ENCODE peak calls at places on chromosomes 2 and 18, in four cellular contexts. One of them, this sample, is unnamed.

GRCh38 chr2:54059504-54059903 is 55.9 kb upstream of the ACYP2 start:
- DNase-seq in tibial nerve: no peak
- DNase-seq in HCT116: no peak
- DNase-seq in uterus: no peak
- DNase-seq in this sample: no peak

GRCh38 chr2:128537646-128538045 is 219.0 kb upstream of the HS6ST1 start:
- DNase-seq in tibial nerve: no peak
- DNase-seq in HCT116: no peak
- DNase-seq in uterus: no peak
- DNase-seq in this sample: no peak

GRCh38 chr18:75858754-75859153 is 431.3 kb upstream of the SMIM21 start:
- DNase-seq in tibial nerve: no peak
- DNase-seq in HCT116: no peak
- DNase-seq in uterus: no peak
- DNase-seq in this sample: no peak

GRCh38 chr2:196059491-196059960 is 9.1 kb downstream of the DNAH7 start:
- DNase-seq in tibial nerve: no peak
- DNase-seq in HCT116: no peak
- DNase-seq in uterus: no peak
- DNase-seq in this sample: no peak

GRCh38 chr2:128115921-128116320 is 24.9 kb downstream of the UGGT1 start:
- DNase-seq in tibial nerve: no peak
- DNase-seq in HCT116: no peak
- DNase-seq in uterus: no peak
- DNase-seq in this sample: no peak

GRCh38 chr2:176502619-176503018 is 233.4 kb downstream of the MTX2 start:
- DNase-seq in tibial nerve: no peak
- DNase-seq in HCT116: no peak
- DNase-seq in uterus: no peak
- DNase-seq in this sample: no peak

GRCh38 chr2:65710779-65711295 is 278.4 kb upstream of the SPRED2 start:
- DNase-seq in tibial nerve: no peak
- DNase-seq in HCT116: peak
- DNase-seq in uterus: no peak
- DNase-seq in this sample: no peak

GRCh38 chr2:97645112-97645699 is 656 bp upstream of the COX5B start:
- DNase-seq in tibial nerve: no peak
- DNase-seq in HCT116: no peak
- DNase-seq in uterus: no peak
- DNase-seq in this sample: no peak

GRCh38 chr2:106323337-106324013 is 129.4 kb upstream of the UXS1 start:
- DNase-seq in tibial nerve: no peak
- DNase-seq in HCT116: no peak
- DNase-seq in uterus: no peak
- DNase-seq in this sample: no peak

GRCh38 chr2:68612765-68613519 is 30.4 kb upstream of the PROKR1 start:
- DNase-seq in tibial nerve: no peak
- DNase-seq in HCT116: no peak
- DNase-seq in uterus: no peak
- DNase-seq in this sample: no peak

GRCh38 chr2:119149611-119150010 is 8.9 kb downstream of the C1QL2 start:
- DNase-seq in tibial nerve: no peak
- DNase-seq in HCT116: no peak
- DNase-seq in uterus: no peak
- DNase-seq in this sample: no peak

GRCh38 chr2:151730242-151730975 is 3.9 kb downstream of the NEB start:
- DNase-seq in tibial nerve: no peak
- DNase-seq in HCT116: no peak
- DNase-seq in uterus: no peak
- DNase-seq in this sample: no peak

GRCh38 chr2:189165656-189166380 is 13.7 kb downstream of the COL5A2 start:
- DNase-seq in tibial nerve: no peak
- DNase-seq in HCT116: no peak
- DNase-seq in uterus: no peak
- DNase-seq in this sample: no peak

GRCh38 chr2:239533917-239534316 is 133.1 kb upstream of the HDAC4 start:
- DNase-seq in tibial nerve: peak
- DNase-seq in HCT116: no peak
- DNase-seq in uterus: peak
- DNase-seq in this sample: no peak

GRCh38 chr18:48111547-48111946 is 181.1 kb upstream of the SMAD2 start:
- DNase-seq in tibial nerve: no peak
- DNase-seq in HCT116: no peak
- DNase-seq in uterus: no peak
- DNase-seq in this sample: no peak

GRCh38 chr2:172102159-172102857 is 392 bp downstream of the DLX2 start:
- DNase-seq in tibial nerve: no peak
- DNase-seq in HCT116: no peak
- DNase-seq in uterus: no peak
- DNase-seq in this sample: no peak

GRCh38 chr18:29164020-29164706 is 987.2 kb upstream of the CDH2 start:
- DNase-seq in tibial nerve: no peak
- DNase-seq in HCT116: peak
- DNase-seq in uterus: no peak
- DNase-seq in this sample: no peak

GRCh38 chr2:23419171-23420090 is 34.5 kb downstream of the KLHL29 start:
- DNase-seq in tibial nerve: no peak
- DNase-seq in HCT116: no peak
- DNase-seq in uterus: peak
- DNase-seq in this sample: no peak

GRCh38 chr18:63249781-63250180 is 69.8 kb downstream of the BCL2 start:
- DNase-seq in tibial nerve: no peak
- DNase-seq in HCT116: no peak
- DNase-seq in uterus: peak
- DNase-seq in this sample: no peak

GRCh38 chr2:176454893-176455810 is 185.9 kb downstream of the MTX2 start:
- DNase-seq in tibial nerve: peak
- DNase-seq in HCT116: peak
- DNase-seq in uterus: peak
- DNase-seq in this sample: peak

GRCh38 chr18:23667114-23667513 is 4.4 kb upstream of the ANKRD29 start:
- DNase-seq in tibial nerve: no peak
- DNase-seq in HCT116: no peak
- DNase-seq in uterus: no peak
- DNase-seq in this sample: no peak

GRCh38 chr2:205217004-205217403 is 465.3 kb upstream of the NRP2 start:
- DNase-seq in tibial nerve: no peak
- DNase-seq in HCT116: no peak
- DNase-seq in uterus: no peak
- DNase-seq in this sample: no peak

GRCh38 chr2:232485333-232485756 is 2.3 kb downstream of the ECEL1 start:
- DNase-seq in tibial nerve: no peak
- DNase-seq in HCT116: no peak
- DNase-seq in uterus: no peak
- DNase-seq in this sample: peak

GRCh38 chr18:14784133-14784532 is 36.2 kb downstream of the ANKRD30B start:
- DNase-seq in tibial nerve: no peak
- DNase-seq in HCT116: no peak
- DNase-seq in uterus: no peak
- DNase-seq in this sample: no peak

GRCh38 chr2:39107156-39107555 is 13.7 kb downstream of the SOS1 start:
- DNase-seq in tibial nerve: no peak
- DNase-seq in HCT116: no peak
- DNase-seq in uterus: no peak
- DNase-seq in this sample: no peak

GRCh38 chr2:122191331-122191730 is 435.9 kb downstream of the TSN start:
- DNase-seq in tibial nerve: no peak
- DNase-seq in HCT116: peak
- DNase-seq in uterus: no peak
- DNase-seq in this sample: no peak

GRCh38 chr2:129925381-129925780 is 54.1 kb upstream of the RAB6C start:
- DNase-seq in tibial nerve: no peak
- DNase-seq in HCT116: no peak
- DNase-seq in uterus: no peak
- DNase-seq in this sample: no peak

GRCh38 chr2:206856474-206856873 is 82.8 kb upstream of the CPO start:
- DNase-seq in tibial nerve: no peak
- DNase-seq in HCT116: no peak
- DNase-seq in uterus: peak
- DNase-seq in this sample: no peak

GRCh38 chr2:218291318-218291933 is 877 bp downstream of the TMBIM1 start:
- DNase-seq in tibial nerve: no peak
- DNase-seq in HCT116: no peak
- DNase-seq in uterus: no peak
- DNase-seq in this sample: no peak

GRCh38 chr2:115422004-115422634 is 979.7 kb downstream of the DPP10 start:
- DNase-seq in tibial nerve: no peak
- DNase-seq in HCT116: no peak
- DNase-seq in uterus: no peak
- DNase-seq in this sample: no peak

GRCh38 chr2:117785740-117786139 is 28.8 kb upstream of the DDX18 start:
- DNase-seq in tibial nerve: no peak
- DNase-seq in HCT116: peak
- DNase-seq in uterus: no peak
- DNase-seq in this sample: no peak

GRCh38 chr2:239459581-239459980 is 58.8 kb upstream of the HDAC4 start:
- DNase-seq in tibial nerve: no peak
- DNase-seq in HCT116: no peak
- DNase-seq in uterus: no peak
- DNase-seq in this sample: peak

GRCh38 chr2:112155331-112156151 is 17.4 kb downstream of the FBLN7 start:
- DNase-seq in tibial nerve: no peak
- DNase-seq in HCT116: no peak
- DNase-seq in uterus: no peak
- DNase-seq in this sample: no peak

GRCh38 chr2:106159867-106160785 is 34.0 kb downstream of the UXS1 start:
- DNase-seq in tibial nerve: no peak
- DNase-seq in HCT116: no peak
- DNase-seq in uterus: no peak
- DNase-seq in this sample: no peak

GRCh38 chr2:141015339-141016047 is 1115.3 kb downstream of the LRP1B start:
- DNase-seq in tibial nerve: no peak
- DNase-seq in HCT116: no peak
- DNase-seq in uterus: no peak
- DNase-seq in this sample: no peak

GRCh38 chr2:33136570-33136969 is 189.8 kb downstream of the LTBP1 start:
- DNase-seq in tibial nerve: no peak
- DNase-seq in HCT116: no peak
- DNase-seq in uterus: no peak
- DNase-seq in this sample: no peak
- H3K4me3 ChIP-seq in tibial nerve: no peak
- H3K4me3 ChIP-seq in HCT116: no peak
- H3K4me3 ChIP-seq in uterus: no peak
- H3K4me3 ChIP-seq in this sample: peak

DNA sequence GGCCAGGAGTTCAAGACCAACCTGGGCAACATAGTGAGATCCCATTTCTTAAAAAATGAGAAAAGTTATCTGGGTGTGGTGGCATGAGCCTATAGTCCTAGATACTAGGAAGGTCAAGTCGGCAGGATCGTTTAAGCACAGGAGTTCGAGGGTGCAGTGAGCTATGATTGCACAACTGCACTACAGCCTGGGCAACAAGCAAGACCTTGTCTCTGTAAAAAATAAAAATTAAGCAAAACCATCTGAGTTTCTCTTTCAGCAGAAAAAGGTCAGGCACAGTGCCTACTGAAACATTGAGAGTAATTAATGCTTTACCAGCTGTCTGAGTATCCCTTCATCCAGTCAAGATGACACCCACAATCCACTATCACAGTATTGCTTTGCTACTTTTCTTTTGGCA is 258.3 kb downstream of the MBD5 start:
- DNase-seq in tibial nerve: no peak
- DNase-seq in HCT116: no peak
- DNase-seq in uterus: no peak
- DNase-seq in this sample: no peak
- TF ChIP-seq POLR2A in tibial nerve: no peak
- TF ChIP-seq POLR2A in HCT116: no peak
- TF ChIP-seq POLR2A in uterus: no peak
- TF ChIP-seq POLR2A in this sample: no peak

DNA sequence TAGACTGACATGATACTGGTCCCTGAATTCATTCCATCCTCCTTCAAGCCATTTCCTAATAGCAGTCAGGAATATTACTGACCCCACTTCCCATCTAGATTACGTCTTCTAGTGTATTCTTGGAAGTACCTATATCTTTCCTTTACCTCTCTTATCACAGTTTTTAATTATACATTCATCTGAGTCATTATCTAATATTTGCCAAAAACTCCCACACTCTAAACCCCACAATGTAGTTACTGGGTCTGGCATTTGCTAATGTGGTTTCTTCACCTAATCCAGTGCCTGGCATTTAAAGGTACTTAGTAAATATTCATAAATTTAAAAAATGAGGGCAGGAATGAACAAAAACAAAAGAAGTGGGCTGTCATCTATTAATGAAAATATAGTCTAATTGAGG is 441.8 kb upstream of the SETBP1 start:
- DNase-seq in tibial nerve: no peak
- DNase-seq in HCT116: no peak
- DNase-seq in uterus: no peak
- DNase-seq in this sample: no peak
- H3K27ac ChIP-seq in tibial nerve: no peak
- H3K27ac ChIP-seq in HCT116: no peak
- H3K27ac ChIP-seq in uterus: no peak
- H3K27ac ChIP-seq in this sample: no peak

DNA sequence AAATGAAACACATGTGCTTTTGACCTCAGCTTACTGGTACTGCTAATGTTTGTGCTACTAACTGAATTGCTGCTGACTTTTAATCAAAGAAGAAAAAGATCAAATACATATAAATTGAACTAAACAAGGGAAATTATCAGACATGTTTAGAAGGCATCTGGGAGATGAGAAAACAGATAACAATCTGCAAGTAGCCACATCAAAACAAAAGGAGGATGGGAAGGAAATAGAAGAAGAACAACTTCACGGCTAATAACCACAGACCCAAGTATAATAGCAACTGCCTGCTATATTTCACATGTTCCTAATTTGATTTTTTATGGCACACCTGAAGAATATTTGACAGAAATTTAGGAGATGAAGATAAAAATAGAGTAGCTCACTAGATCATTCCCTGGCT is 542.6 kb upstream of the SYT4 start:
- DNase-seq in tibial nerve: no peak
- DNase-seq in HCT116: no peak
- DNase-seq in uterus: no peak
- DNase-seq in this sample: no peak
- H3K4me3 ChIP-seq in tibial nerve: no peak
- H3K4me3 ChIP-seq in HCT116: no peak
- H3K4me3 ChIP-seq in uterus: no peak
- H3K4me3 ChIP-seq in this sample: no peak

GRCh38 chr2:42967959-42968674 is 175.7 kb upstream of the HAAO start:
- DNase-seq in tibial nerve: peak
- DNase-seq in HCT116: no peak
- DNase-seq in uterus: peak
- DNase-seq in this sample: peak

GRCh38 chr2:42971947-42972736 is 179.8 kb upstream of the HAAO start:
- DNase-seq in tibial nerve: peak
- DNase-seq in HCT116: no peak
- DNase-seq in uterus: no peak
- DNase-seq in this sample: peak

GRCh38 chr2:42969231-42970150 is 177.1 kb upstream of the HAAO start:
- DNase-seq in tibial nerve: no peak
- DNase-seq in HCT116: no peak
- DNase-seq in uterus: no peak
- DNase-seq in this sample: no peak

GRCh38 chr2:42971381-42971780 is 179.0 kb upstream of the HAAO start:
- DNase-seq in tibial nerve: peak
- DNase-seq in HCT116: no peak
- DNase-seq in uterus: no peak
- DNase-seq in this sample: peak

GRCh38 chr2:42970151-42970550 is 177.8 kb upstream of the HAAO start:
- DNase-seq in tibial nerve: no peak
- DNase-seq in HCT116: no peak
- DNase-seq in uterus: no peak
- DNase-seq in this sample: no peak
- TF ChIP-seq POLR2A in tibial nerve: no peak
- TF ChIP-seq POLR2A in HCT116: no peak
- TF ChIP-seq POLR2A in uterus: no peak
- TF ChIP-seq POLR2A in this sample: no peak